ENCODE peak calls at places on chromosomes 3 and 15, in ten cellular contexts. T is brain pericyte; N is globus pallidus; X is stimulated activated CD8-positive, alpha-beta memory T cell treated with anti-CD3 and anti-CD28 coated beads, Interleukin-4, amount 100 ng/mL, for 4 hours; S is nephron progenitor cell; Y is COLO829; D is activated CD4-positive, alpha-beta T cell treated with anti-CD3 and anti-CD28 coated beads for 36 hours; M is CD8-positive, alpha-beta memory T cell; R is NCI-H1105 treated with DMSO at 0.1 percent for 48 hours; Z is GM20000. A is an unnamed sample.

GRCh38 chr3:5232570-5232969 is 45.1 kb downstream of the EDEM1 start:
- DNase-seq in T (no peak), N (no peak), X (no peak), S (no peak), Y (no peak), D (no peak), M (no peak), R (no peak), Z (no peak), A (no peak)

GRCh38 chr3:197354195-197355059 is 56.0 kb upstream of the DLG1 start:
- DNase-seq in T (no peak), N (peak), X (no peak), S (peak), Y (no peak), D (no peak), M (no peak), R (no peak), Z (no peak), A (no peak)

GRCh38 chr3:175743733-175744400 is 884.7 kb downstream of the NAALADL2 start:
- DNase-seq in T (no peak), N (no peak), X (no peak), S (no peak), Y (peak), D (no peak), M (no peak), R (no peak), Z (no peak), A (no peak)

GRCh38 chr15:29852201-29852600 is 29.9 kb upstream of the TJP1 start:
- DNase-seq in T (no peak), N (no peak), X (no peak), S (no peak), Y (no peak), D (no peak), M (no peak), R (no peak), Z (no peak), A (no peak)

GRCh38 chr3:21390856-21391255 is 360.2 kb downstream of the ZNF385D start:
- DNase-seq in T (no peak), N (no peak), X (no peak), S (no peak), Y (no peak), D (no peak), M (no peak), R (no peak), Z (no peak), A (no peak)

GRCh38 chr15:75420698-75421097 is 30.8 kb downstream of the SIN3A start:
- DNase-seq in T (no peak), N (no peak), X (no peak), S (no peak), Y (no peak), D (no peak), M (no peak), R (no peak), Z (no peak), A (no peak)

GRCh38 chr15:97210277-97210676 is 750.2 kb upstream of the ARRDC4 start:
- DNase-seq in T (no peak), N (no peak), X (no peak), S (no peak), Y (no peak), D (no peak), M (no peak), R (no peak), Z (no peak), A (no peak)

GRCh38 chr3:127606981-127607595 is 8.9 kb downstream of the MCM2 start:
- DNase-seq in T (no peak), N (no peak), X (no peak), S (no peak), Y (no peak), D (no peak), M (no peak), R (no peak), Z (no peak), A (no peak)

GRCh38 chr3:27630892-27631291 is 91.2 kb downstream of the EOMES start:
- DNase-seq in T (no peak), N (no peak), X (no peak), S (no peak), Y (no peak), D (no peak), M (no peak), R (no peak), Z (peak), A (no peak)

GRCh38 chr3:52848617-52849016 is 13.8 kb upstream of the MUSTN1 start:
- DNase-seq in T (no peak), N (no peak), X (no peak), S (no peak), Y (no peak), D (no peak), M (no peak), R (no peak), Z (no peak), A (no peak)

GRCh38 chr15:67190813-67191212 is 63.6 kb downstream of the AAGAB start:
- DNase-seq in T (no peak), N (no peak), X (no peak), S (no peak), Y (no peak), D (no peak), M (no peak), R (no peak), Z (peak), A (no peak)

GRCh38 chr3:27985369-27986035 is 255.9 kb upstream of the CMC1 start:
- DNase-seq in T (no peak), N (no peak), X (no peak), S (no peak), Y (no peak), D (no peak), M (no peak), R (no peak), Z (no peak), A (no peak)

GRCh38 chr15:51274956-51275355 is 63.4 kb downstream of the CYP19A1 start:
- DNase-seq in T (no peak), N (no peak), X (no peak), S (no peak), Y (no peak), D (no peak), M (no peak), R (no peak), Z (no peak), A (no peak)

GRCh38 chr3:57434041-57434440 is 110.1 kb downstream of the DNAH12 start:
- DNase-seq in T (no peak), N (peak), X (no peak), S (peak), Y (peak), D (no peak), M (no peak), R (peak), Z (no peak), A (peak)

GRCh38 chr3:193295985-193296384 is 55.0 kb downstream of the PLAAT1 start:
- DNase-seq in T (no peak), N (no peak), X (no peak), S (no peak), Y (no peak), D (no peak), M (no peak), R (no peak), Z (no peak), A (no peak)

GRCh38 chr3:45742432-45743089 is 53.4 kb downstream of the SACM1L start:
- DNase-seq in T (no peak), N (no peak), X (no peak), S (no peak), Y (no peak), D (no peak), M (no peak), R (no peak), Z (no peak), A (no peak)

GRCh38 chr3:30964612-30965011 is 70.2 kb upstream of the GADL1 start:
- DNase-seq in T (no peak), N (no peak), X (no peak), S (no peak), Y (no peak), D (peak), M (no peak), R (no peak), Z (peak), A (no peak)

GRCh38 chr3:57128863-57129602 is 36.1 kb downstream of the IL17RD start:
- DNase-seq in T (no peak), N (no peak), X (no peak), S (no peak), Y (no peak), D (no peak), M (no peak), R (no peak), Z (no peak), A (no peak)

GRCh38 chr15:55361048-55361447 is 42.0 kb downstream of the PIGB start:
- DNase-seq in T (no peak), N (no peak), X (no peak), S (no peak), Y (no peak), D (no peak), M (no peak), R (no peak), Z (no peak), A (no peak)

GRCh38 chr15:43941555-43941954 is 114.8 kb downstream of the WDR76 start:
- DNase-seq in T (no peak), N (no peak), X (no peak), S (no peak), Y (no peak), D (no peak), M (no peak), R (no peak), Z (peak), A (no peak)

GRCh38 chr15:47566610-47567009 is 150.7 kb upstream of the SEMA6D start:
- DNase-seq in T (no peak), N (no peak), X (no peak), S (no peak), Y (no peak), D (no peak), M (no peak), R (no peak), Z (no peak), A (no peak)

GRCh38 chr15:23446215-23447106 is 582 bp downstream of the GOLGA6L2 start:
- DNase-seq in T (no peak), N (no peak), X (no peak), S (no peak), Y (no peak), D (no peak), M (no peak), R (no peak), Z (no peak), A (no peak)

GRCh38 chr3:100662113-100662823 is 47.0 kb upstream of the TFG start:
- DNase-seq in T (no peak), N (no peak), X (no peak), S (no peak), Y (no peak), D (no peak), M (no peak), R (no peak), Z (no peak), A (no peak)

GRCh38 chr3:141659821-141660597 is 78.1 kb upstream of the RNF7 start:
- DNase-seq in T (no peak), N (peak), X (no peak), S (peak), Y (peak), D (peak), M (no peak), R (peak), Z (no peak), A (peak)

GRCh38 chr3:34793066-34793465 is 846.3 kb upstream of the ARPP21 start:
- DNase-seq in T (no peak), N (no peak), X (no peak), S (no peak), Y (no peak), D (no peak), M (no peak), R (no peak), Z (no peak), A (no peak)

GRCh38 chr3:184176377-184177330 is 2.0 kb downstream of the AP2M1 start:
- DNase-seq in T (peak), N (peak), X (no peak), S (peak), Y (peak), D (peak), M (no peak), R (no peak), Z (no peak), A (peak)

GRCh38 chr15:32905481-32905880 is 187.7 kb downstream of the GREM1 start:
- DNase-seq in T (no peak), N (no peak), X (no peak), S (no peak), Y (no peak), D (no peak), M (no peak), R (no peak), Z (no peak), A (no peak)

GRCh38 chr3:30426319-30426993 is 179.9 kb upstream of the TGFBR2 start:
- DNase-seq in T (no peak), N (peak), X (no peak), S (no peak), Y (no peak), D (no peak), M (no peak), R (no peak), Z (no peak), A (no peak)

GRCh38 chr3:24496529-24497482 is 2.2 kb upstream of the THRB start:
- DNase-seq in T (peak), N (peak), X (no peak), S (peak), Y (no peak), D (peak), M (no peak), R (no peak), Z (peak), A (no peak)

GRCh38 chr3:81218023-81218422 is 543.4 kb downstream of the GBE1 start:
- DNase-seq in T (no peak), N (peak), X (no peak), S (peak), Y (no peak), D (no peak), M (no peak), R (no peak), Z (no peak), A (no peak)

GRCh38 chr3:100297784-100298183 is 36.8 kb upstream of the NIT2 start:
- DNase-seq in T (no peak), N (no peak), X (no peak), S (no peak), Y (no peak), D (no peak), M (no peak), R (no peak), Z (no peak), A (no peak)

GRCh38 chr15:91411570-91411969 is 311.5 kb downstream of the SV2B start:
- DNase-seq in T (no peak), N (no peak), X (no peak), S (no peak), Y (no peak), D (no peak), M (no peak), R (no peak), Z (no peak), A (no peak)

GRCh38 chr3:177145954-177146353 is 51.3 kb downstream of the TBL1XR1 start:
- DNase-seq in T (no peak), N (no peak), X (no peak), S (no peak), Y (no peak), D (no peak), M (no peak), R (no peak), Z (no peak), A (no peak)

GRCh38 chr3:169143471-169143870 is 520.0 kb downstream of the MECOM start:
- DNase-seq in T (no peak), N (no peak), X (no peak), S (no peak), Y (no peak), D (no peak), M (no peak), R (no peak), Z (no peak), A (no peak)

GRCh38 chr3:46699846-46700523 is 1.2 kb upstream of the TMIE start:
- DNase-seq in T (no peak), N (peak), X (no peak), S (no peak), Y (no peak), D (no peak), M (no peak), R (no peak), Z (no peak), A (peak)

GRCh38 chr3:21750291-21750690 is 719 bp downstream of the ZNF385D start:
- DNase-seq in T (no peak), N (no peak), X (no peak), S (no peak), Y (peak), D (no peak), M (no peak), R (no peak), Z (no peak), A (no peak)